ENCODE peak calls at places on chromosomes 2 and 18, in six cellular contexts. J is lung, C is A673, O is A549, U is PC-9, V is heart right ventricle. A is an unnamed sample.

GRCh38 chr18:47754311-47755101 is 176.0 kb downstream of the SMAD2 start:
- DNase-seq in J (no peak), C (peak), O (peak), U (no peak), V (no peak), A (no peak)

GRCh38 chr2:25700221-25700660 is 26.9 kb upstream of the DTNB start:
- DNase-seq in J (no peak), C (peak), O (peak), U (peak), V (no peak), A (no peak)

GRCh38 chr2:54891901-54892300 is 158.3 kb downstream of the RTN4 start:
- DNase-seq in J (no peak), C (no peak), O (no peak), U (no peak), V (no peak), A (no peak)

GRCh38 chr2:121283670-121284245 is 1.2 kb downstream of the TFCP2L1 start:
- DNase-seq in J (no peak), C (no peak), O (no peak), U (no peak), V (no peak), A (no peak)

GRCh38 chr2:195672674-195673073 is 15.6 kb downstream of the SLC39A10 start:
- DNase-seq in J (no peak), C (no peak), O (no peak), U (no peak), V (no peak), A (no peak)

GRCh38 chr2:120253021-120253882 is 600 bp downstream of the RALB start:
- DNase-seq in J (peak), C (peak), O (peak), U (peak), V (peak), A (peak)

GRCh38 chr2:20525041-20526035 is 78.5 kb downstream of the RHOB start:
- DNase-seq in J (peak), C (no peak), O (no peak), U (peak), V (peak), A (no peak)

GRCh38 chr18:77098554-77099174 is 33.9 kb downstream of the MBP start:
- DNase-seq in J (no peak), C (no peak), O (no peak), U (no peak), V (peak), A (no peak)

GRCh38 chr2:176536739-176537138 is 267.5 kb downstream of the MTX2 start:
- DNase-seq in J (no peak), C (no peak), O (no peak), U (peak), V (no peak), A (no peak)

GRCh38 chr18:23635283-23636040 is 27.2 kb downstream of the ANKRD29 start:
- DNase-seq in J (no peak), C (no peak), O (no peak), U (peak), V (no peak), A (no peak)

GRCh38 chr2:237968048-237968862 is 1.4 kb downstream of the UBE2F start:
- DNase-seq in J (no peak), C (peak), O (no peak), U (peak), V (peak), A (peak)

GRCh38 chr2:7289697-7290096 is 372.5 kb downstream of the RNF144A start:
- DNase-seq in J (no peak), C (no peak), O (no peak), U (no peak), V (no peak), A (no peak)

GRCh38 chr18:35754464-35754863 is 172.9 kb downstream of the GALNT1 start:
- DNase-seq in J (no peak), C (no peak), O (no peak), U (no peak), V (no peak), A (no peak)

DNA sequence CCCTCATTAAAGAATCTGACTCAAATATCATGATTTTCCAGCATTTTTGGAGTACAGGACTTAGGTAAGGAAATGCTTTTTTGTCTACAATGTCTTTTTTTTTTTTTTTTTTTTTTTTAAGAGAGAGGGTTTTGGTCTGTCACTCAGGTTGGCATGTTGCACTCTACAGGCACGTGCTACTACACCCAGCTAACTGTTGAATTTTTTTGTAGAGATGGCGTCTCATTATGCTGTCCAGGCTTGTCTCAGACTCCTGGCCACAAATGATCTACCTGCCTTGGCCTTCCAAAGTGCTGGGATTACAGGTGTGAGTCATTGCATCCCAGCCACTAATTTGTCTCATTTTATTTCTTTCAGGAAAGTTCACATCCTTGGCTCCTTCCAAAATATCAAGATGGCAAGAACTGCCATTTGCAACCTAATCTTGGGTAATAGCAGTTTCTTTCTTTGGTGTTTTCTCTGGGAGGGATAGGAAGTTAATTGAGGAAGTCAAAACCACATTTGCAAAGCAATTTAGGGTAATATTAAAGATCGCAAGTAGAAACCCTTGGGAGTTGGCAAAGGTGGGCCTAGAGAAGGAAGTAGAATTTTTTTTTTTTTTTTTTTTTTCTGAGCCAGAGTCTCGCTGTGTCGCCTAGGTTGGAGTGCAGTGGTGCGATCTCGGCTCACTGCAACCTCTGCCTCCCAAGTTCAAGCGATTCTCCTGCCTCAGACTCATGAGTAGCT is 15.5 kb downstream of the PNO1 start:
- DNase-seq in J (no peak), C (no peak), O (no peak), U (no peak), V (no peak), A (no peak)
- H3K27ac ChIP-seq in J (no peak), C (no peak), O (no peak), U (no peak), V (no peak), A (no peak)

GRCh38 chr2:214808481-214808931 is 977 bp downstream of the BARD1 start:
- DNase-seq in J (no peak), C (no peak), O (no peak), U (no peak), V (no peak), A (no peak)
- TF ChIP-seq CTCF in J (no peak), C (no peak), O (no peak), U (no peak), V (no peak), A (no peak)

DNA sequence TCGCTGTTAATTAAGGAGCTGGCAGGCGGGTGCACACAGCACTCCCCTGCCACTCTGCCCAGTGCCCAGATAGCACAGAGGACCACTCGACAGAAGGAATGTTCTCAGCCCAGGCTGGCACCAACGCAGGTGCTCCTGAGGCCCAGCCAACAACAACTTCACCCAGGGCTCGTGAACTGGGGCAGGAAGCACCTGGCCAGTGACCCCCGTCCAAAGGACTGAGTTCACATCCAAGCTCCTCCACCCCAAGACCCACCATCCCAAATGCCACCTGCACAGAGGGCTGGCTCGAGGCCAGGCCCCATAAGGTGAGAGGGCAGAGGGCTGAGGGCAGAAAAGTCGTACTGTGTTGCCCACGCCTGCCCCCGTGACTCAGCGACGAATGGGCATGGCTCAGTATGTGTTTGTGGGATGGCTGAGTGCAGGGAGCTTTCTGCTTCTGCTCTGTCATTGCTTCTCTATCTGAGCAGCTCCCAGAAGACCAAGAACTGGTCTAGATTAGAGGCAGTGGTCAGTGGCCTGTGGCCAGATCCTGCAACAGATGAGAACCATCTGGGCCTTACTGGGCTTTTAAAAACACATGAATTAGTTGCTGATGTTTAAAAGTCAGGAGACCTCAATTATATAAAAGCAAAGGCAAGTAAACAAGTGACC is 68.4 kb downstream of the POLR1A start:
- DNase-seq in J (peak), C (no peak), O (no peak), U (no peak), V (peak), A (no peak)
- H3K4me3 ChIP-seq in J (no peak), C (no peak), O (no peak), U (no peak), V (no peak), A (no peak)

DNA sequence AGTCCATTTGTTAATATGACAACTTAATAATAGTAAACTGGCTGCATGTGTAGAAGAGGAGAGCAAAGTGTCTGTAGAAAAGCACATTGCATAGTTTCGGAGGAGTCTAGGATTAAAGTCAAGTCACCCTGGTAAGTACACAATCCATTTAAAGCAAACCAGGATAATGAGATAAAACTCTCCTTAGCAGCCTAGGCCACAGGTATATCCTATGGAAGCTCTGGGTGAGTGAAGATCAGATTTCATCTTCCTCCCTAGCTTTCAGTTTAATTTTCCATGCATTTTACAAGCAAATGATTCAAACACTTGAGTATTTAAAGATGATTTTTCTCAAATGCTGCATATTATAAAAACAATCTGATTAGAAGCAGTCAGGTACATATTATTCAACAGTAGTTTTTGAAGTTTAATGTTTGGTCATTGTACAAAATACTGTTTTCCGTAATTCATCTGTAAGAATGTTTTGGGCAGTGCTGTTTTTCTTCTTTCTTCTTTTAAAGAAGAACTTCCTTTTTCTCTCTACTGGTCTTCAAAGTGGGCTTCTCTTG is 10.2 kb downstream of the CERS6 start:
- DNase-seq in J (no peak), C (no peak), O (no peak), U (no peak), V (no peak), A (no peak)
- H3K27ac ChIP-seq in J (no peak), C (no peak), O (no peak), U (no peak), V (peak), A (peak)

DNA sequence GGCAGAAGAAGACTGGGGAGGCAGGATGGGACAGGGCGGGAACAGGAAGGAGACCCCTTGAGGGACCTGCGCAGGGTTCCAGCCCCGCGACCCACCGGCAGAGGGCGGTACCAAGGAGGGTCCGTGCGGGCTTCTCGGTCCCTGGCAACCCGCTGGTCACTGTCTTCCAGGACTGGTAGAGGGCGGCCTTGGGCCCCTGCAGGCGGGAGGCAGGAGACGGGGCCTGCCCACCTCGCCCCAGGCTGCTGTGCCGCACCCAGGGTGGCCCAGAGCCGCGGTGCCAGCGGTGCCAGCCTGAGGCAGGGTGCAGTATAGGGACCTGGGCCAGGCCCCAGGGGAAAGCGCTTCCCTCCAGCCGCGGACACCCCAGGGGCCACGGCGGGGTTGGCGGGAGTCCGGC is 34.5 kb downstream of the NEURL3 start:
- DNase-seq in J (no peak), C (no peak), O (peak), U (no peak), V (peak), A (no peak)
- TF ChIP-seq CTCF in J (peak), C (no peak), O (peak), U (no peak), V (peak), A (peak)

GRCh38 chr2:189937691-189938090 is 124.8 kb downstream of the MSTN start:
- DNase-seq in J (no peak), C (no peak), O (no peak), U (no peak), V (no peak), A (no peak)

GRCh38 chr2:189933041-189933440 is 129.5 kb downstream of the MSTN start:
- DNase-seq in J (no peak), C (no peak), O (no peak), U (no peak), V (no peak), A (no peak)

GRCh38 chr2:189933911-189934399 is 128.6 kb downstream of the MSTN start:
- DNase-seq in J (no peak), C (no peak), O (peak), U (peak), V (no peak), A (no peak)
- H3K4me3 ChIP-seq in J (no peak), C (no peak), O (no peak), U (no peak), V (no peak), A (no peak)